ENCODE peak calls at places on chromosomes 6 and 20, in four cellular contexts. One of them, this sample, is unnamed.

GRCh38 chr6:8879334-8879733 is 444.0 kb upstream of the SLC35B3 start:
- DNase-seq in AG04450: no peak
- DNase-seq in tibial artery: no peak
- DNase-seq in CD4-positive, alpha-beta T cell: no peak
- DNase-seq in this sample: no peak

GRCh38 chr6:143677891-143678737 is at the start of gene PHACTR2:
- DNase-seq in AG04450: no peak
- DNase-seq in tibial artery: peak; percentile 88
- DNase-seq in CD4-positive, alpha-beta T cell: peak; percentile 5
- DNase-seq in this sample: peak; percentile 76

GRCh38 chr6:151121900-151122299 is 117.9 kb upstream of the AKAP12 start:
- DNase-seq in CD4-positive, alpha-beta T cell: no peak
- DNase-seq in tibial artery: no peak
- DNase-seq in AG04450: no peak
- DNase-seq in this sample: no peak

GRCh38 chr6:56314683-56315523 is 67.5 kb upstream of the COL21A1 start:
- DNase-seq in AG04450: no peak
- DNase-seq in CD4-positive, alpha-beta T cell: no peak
- DNase-seq in tibial artery: no peak
- DNase-seq in this sample: no peak

GRCh38 chr6:21601341-21601740 is 7.8 kb downstream of the SOX4 start:
- DNase-seq in CD4-positive, alpha-beta T cell: no peak
- DNase-seq in AG04450: no peak
- DNase-seq in tibial artery: no peak
- DNase-seq in this sample: no peak

GRCh38 chr6:125984311-125984710 is 2.0 kb upstream of the TRMT11 start:
- DNase-seq in CD4-positive, alpha-beta T cell: no peak
- DNase-seq in AG04450: no peak
- DNase-seq in tibial artery: no peak
- DNase-seq in this sample: no peak

GRCh38 chr6:44943541-44943940 is 384.6 kb upstream of the RUNX2 start:
- DNase-seq in AG04450: no peak
- DNase-seq in tibial artery: no peak
- DNase-seq in CD4-positive, alpha-beta T cell: no peak
- DNase-seq in this sample: no peak

GRCh38 chr6:114108119-114109002 is 137.4 kb upstream of the HDAC2 start:
- DNase-seq in tibial artery: peak; percentile 67
- DNase-seq in CD4-positive, alpha-beta T cell: no peak
- DNase-seq in AG04450: peak; percentile 34
- DNase-seq in this sample: peak; percentile 71

GRCh38 chr6:21228411-21228810 is 365.1 kb upstream of the SOX4 start:
- DNase-seq in AG04450: no peak
- DNase-seq in CD4-positive, alpha-beta T cell: no peak
- DNase-seq in tibial artery: no peak
- DNase-seq in this sample: no peak

GRCh38 chr20:3659492-3660261 is 3.5 kb downstream of the GFRA4 start:
- DNase-seq in tibial artery: peak; percentile 52
- DNase-seq in AG04450: no peak
- DNase-seq in CD4-positive, alpha-beta T cell: no peak
- DNase-seq in this sample: no peak

GRCh38 chr6:156658186-156658585 is 119.0 kb upstream of the ARID1B start:
- DNase-seq in CD4-positive, alpha-beta T cell: no peak
- DNase-seq in tibial artery: no peak
- DNase-seq in AG04450: peak; percentile 45
- DNase-seq in this sample: no peak

GRCh38 chr6:80769101-80769500 is 662.6 kb downstream of the BCKDHB start:
- DNase-seq in AG04450: peak; percentile 58
- DNase-seq in CD4-positive, alpha-beta T cell: no peak
- DNase-seq in tibial artery: no peak
- DNase-seq in this sample: no peak

GRCh38 chr6:3214898-3215297 is 12.6 kb downstream of the TUBB2B start:
- DNase-seq in CD4-positive, alpha-beta T cell: no peak
- DNase-seq in AG04450: no peak
- DNase-seq in tibial artery: no peak
- DNase-seq in this sample: no peak

GRCh38 chr6:97626586-97627441 is 343.8 kb upstream of the MMS22L start:
- DNase-seq in tibial artery: no peak
- DNase-seq in CD4-positive, alpha-beta T cell: no peak
- DNase-seq in AG04450: no peak
- DNase-seq in this sample: no peak

GRCh38 chr6:168102093-168102985 is 23.3 kb upstream of the FRMD1 start:
- DNase-seq in CD4-positive, alpha-beta T cell: no peak
- DNase-seq in tibial artery: no peak
- DNase-seq in AG04450: no peak
- DNase-seq in this sample: no peak

GRCh38 chr20:44014807-44015732 is 100.4 kb downstream of the TOX2 start:
- DNase-seq in tibial artery: no peak
- DNase-seq in AG04450: no peak
- DNase-seq in CD4-positive, alpha-beta T cell: no peak
- DNase-seq in this sample: peak; percentile 65

GRCh38 chr20:48986899-48987298 is 59.2 kb upstream of the CSE1L start:
- DNase-seq in tibial artery: no peak
- DNase-seq in AG04450: no peak
- DNase-seq in CD4-positive, alpha-beta T cell: no peak
- DNase-seq in this sample: no peak

GRCh38 chr6:49550413-49551125 is at the start of gene C6orf141:
- DNase-seq in CD4-positive, alpha-beta T cell: no peak
- DNase-seq in tibial artery: no peak
- DNase-seq in AG04450: no peak
- DNase-seq in this sample: peak; percentile 86

GRCh38 chr6:158361961-158362634 is 49.8 kb downstream of the TULP4 start:
- DNase-seq in tibial artery: no peak
- DNase-seq in CD4-positive, alpha-beta T cell: no peak
- DNase-seq in AG04450: no peak
- DNase-seq in this sample: no peak

GRCh38 chr6:111276736-111277135 is 189.4 kb downstream of the SLC16A10 start:
- DNase-seq in CD4-positive, alpha-beta T cell: no peak
- DNase-seq in AG04450: no peak
- DNase-seq in tibial artery: no peak
- DNase-seq in this sample: no peak

GRCh38 chr6:14784596-14785360 is 461.1 kb upstream of the JARID2 start:
- DNase-seq in AG04450: no peak
- DNase-seq in CD4-positive, alpha-beta T cell: no peak
- DNase-seq in tibial artery: no peak
- DNase-seq in this sample: no peak

DNA sequence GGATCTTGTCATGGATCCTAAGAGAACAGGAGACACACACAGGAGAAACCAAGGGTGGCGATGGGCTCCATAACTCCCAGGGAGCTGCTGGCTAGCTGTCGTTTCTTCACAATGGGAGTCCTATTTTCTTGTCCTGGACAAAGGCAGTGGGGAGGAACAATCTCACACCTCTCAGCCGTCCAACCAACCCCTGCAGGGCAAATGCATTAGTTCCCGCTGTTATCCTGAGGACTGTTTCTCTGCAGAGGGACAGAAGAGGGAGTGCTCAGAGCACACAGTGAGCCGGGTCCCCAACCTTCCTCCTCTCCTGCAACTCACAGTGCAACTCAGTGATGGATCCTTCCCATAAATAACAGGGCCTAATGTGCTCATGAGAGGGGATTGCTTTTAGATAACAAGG is 453.2 kb upstream of the AGPAT4 start:
- DNase-seq in CD4-positive, alpha-beta T cell: no peak
- DNase-seq in tibial artery: no peak
- DNase-seq in AG04450: no peak
- DNase-seq in this sample: no peak
- H3K27me3 ChIP-seq in CD4-positive, alpha-beta T cell: no peaks in the 10 kb centered on the region
- H3K27me3 ChIP-seq in tibial artery: no peaks in the 10 kb centered on the region
- H3K27me3 ChIP-seq in AG04450: no peaks in the 10 kb centered on the region
- H3K27me3 ChIP-seq in this sample: no peaks in the 10 kb centered on the region

GRCh38 chr6:106085984-106086832 is at the start of gene PRDM1:
- DNase-seq in CD4-positive, alpha-beta T cell: peak; percentile 68
- DNase-seq in AG04450: no peak
- DNase-seq in tibial artery: peak; percentile 80
- DNase-seq in this sample: peak; percentile 91
- H3K27ac ChIP-seq in CD4-positive, alpha-beta T cell: no peak within 1 kb of the TSS
- H3K27ac ChIP-seq in AG04450: peak within 1 kb of the TSS; percentile 77
- H3K27ac ChIP-seq in tibial artery: no peak within 1 kb of the TSS
- H3K27ac ChIP-seq in this sample: peak within 1 kb of the TSS; percentile 82

DNA sequence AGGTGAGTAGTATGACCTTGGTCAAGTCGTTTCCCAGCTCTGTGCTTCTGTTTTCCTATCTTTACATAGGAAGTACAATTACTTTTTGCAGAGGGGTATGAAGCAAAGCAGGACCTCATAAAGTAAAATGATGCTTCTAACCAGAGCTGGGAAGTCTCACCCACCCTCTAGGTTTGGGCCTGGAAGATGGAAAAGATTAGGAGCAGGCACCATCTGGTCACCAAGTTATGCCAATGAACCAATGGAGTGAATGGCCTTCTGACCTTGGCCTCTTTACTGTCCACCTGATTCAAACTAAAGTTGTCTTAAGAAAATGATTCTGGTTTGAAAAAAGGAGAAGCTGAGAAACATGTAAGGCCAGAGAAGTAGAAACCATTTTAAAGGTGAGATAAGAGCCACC is 68.9 kb upstream of the CTNNBL1 start:
- DNase-seq in AG04450: no peak
- DNase-seq in tibial artery: no peak
- DNase-seq in CD4-positive, alpha-beta T cell: no peak
- DNase-seq in this sample: no peak
- H3K27me3 ChIP-seq in AG04450: peaks cover 9% of the 10 kb centered on the region
- H3K27me3 ChIP-seq in tibial artery: peaks cover 47% of the 10 kb centered on the region
- H3K27me3 ChIP-seq in CD4-positive, alpha-beta T cell: peaks cover 31% of the 10 kb centered on the region
- H3K27me3 ChIP-seq in this sample: peaks cover 34% of the 10 kb centered on the region

GRCh38 chr6:105884426-105884825 is 201.7 kb upstream of the PRDM1 start:
- DNase-seq in AG04450: no peak
- DNase-seq in CD4-positive, alpha-beta T cell: no peak
- DNase-seq in tibial artery: no peak
- DNase-seq in this sample: no peak

GRCh38 chr6:105882833-105883232 is 203.3 kb upstream of the PRDM1 start:
- DNase-seq in AG04450: no peak
- DNase-seq in CD4-positive, alpha-beta T cell: no peak
- DNase-seq in tibial artery: no peak
- DNase-seq in this sample: no peak

GRCh38 chr6:105882071-105882803 is 203.9 kb upstream of the PRDM1 start:
- DNase-seq in AG04450: peak; percentile 54
- DNase-seq in CD4-positive, alpha-beta T cell: no peak
- DNase-seq in tibial artery: no peak
- DNase-seq in this sample: no peak

GRCh38 chr6:105886066-105886811 is 199.9 kb upstream of the PRDM1 start:
- DNase-seq in tibial artery: no peak
- DNase-seq in CD4-positive, alpha-beta T cell: no peak
- DNase-seq in AG04450: no peak
- DNase-seq in this sample: no peak

GRCh38 chr6:105883966-105884365 is 202.2 kb upstream of the PRDM1 start:
- DNase-seq in tibial artery: no peak
- DNase-seq in CD4-positive, alpha-beta T cell: no peak
- DNase-seq in AG04450: no peak
- DNase-seq in this sample: no peak
- H3K27ac ChIP-seq in tibial artery: no peak overlapping the region
- H3K27ac ChIP-seq in CD4-positive, alpha-beta T cell: no peak overlapping the region
- H3K27ac ChIP-seq in AG04450: no peak overlapping the region
- H3K27ac ChIP-seq in this sample: no peak overlapping the region

GRCh38 chr20:22559711-22560305 is 24.6 kb downstream of the FOXA2 start:
- DNase-seq in CD4-positive, alpha-beta T cell: no peak
- DNase-seq in tibial artery: no peak
- DNase-seq in AG04450: no peak
- DNase-seq in this sample: no peak

GRCh38 chr20:22561965-22562581 is 22.3 kb downstream of the FOXA2 start:
- DNase-seq in AG04450: no peak
- DNase-seq in tibial artery: no peak
- DNase-seq in CD4-positive, alpha-beta T cell: no peak
- DNase-seq in this sample: no peak

GRCh38 chr20:22562620-22563019 is 21.8 kb downstream of the FOXA2 start:
- DNase-seq in tibial artery: no peak
- DNase-seq in AG04450: no peak
- DNase-seq in CD4-positive, alpha-beta T cell: no peak
- DNase-seq in this sample: no peak

GRCh38 chr20:22563062-22563965 is 21.1 kb downstream of the FOXA2 start:
- DNase-seq in AG04450: no peak
- DNase-seq in tibial artery: no peak
- DNase-seq in CD4-positive, alpha-beta T cell: no peak
- DNase-seq in this sample: no peak

DNA sequence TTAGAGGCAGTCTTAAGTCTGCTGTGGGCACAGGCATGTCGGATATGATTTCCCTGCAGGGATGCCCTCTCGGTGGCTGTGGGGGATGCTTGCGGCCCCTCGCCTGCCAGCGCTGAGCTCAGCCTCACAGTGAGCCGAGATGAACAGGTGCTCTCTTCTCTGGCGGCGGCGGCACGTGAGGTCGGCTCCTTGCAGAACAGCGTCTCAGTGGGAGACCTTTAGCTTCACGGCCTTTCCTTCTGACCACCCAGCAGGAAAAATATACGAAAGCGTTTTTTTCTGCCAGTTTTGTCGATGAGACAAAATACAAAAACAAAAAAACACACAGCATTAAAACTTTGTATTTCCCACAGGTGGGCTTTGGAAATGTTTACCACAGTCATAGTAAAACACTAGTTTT is 23.6 kb downstream of the FOXA2 start:
- DNase-seq in tibial artery: no peak
- DNase-seq in AG04450: no peak
- DNase-seq in CD4-positive, alpha-beta T cell: no peak
- DNase-seq in this sample: no peak
- H3K27me3 ChIP-seq in tibial artery: peaks cover 64% of the 10 kb centered on the region
- H3K27me3 ChIP-seq in AG04450: peaks cover 9% of the 10 kb centered on the region
- H3K27me3 ChIP-seq in CD4-positive, alpha-beta T cell: peaks cover 34% of the 10 kb centered on the region
- H3K27me3 ChIP-seq in this sample: peaks cover 26% of the 10 kb centered on the region

This sample was measured in RWPE2.